ENCODE peak calls at places on chromosomes 7 and 10, in six cellular contexts. D is heart left ventricle; Z is prostate gland; K is CD4-positive, alpha-beta T cell; Y is WTC11; H is heart right ventricle. S is an unnamed sample.

GRCh38 chr7:17269345-17270221 is 28.9 kb upstream of the AHR start:
- DNase-seq in H (no peak), K (no peak), D (no peak), Y (no peak), Z (no peak), S (no peak)

GRCh38 chr10:97499561-97500296 is 1.0 kb downstream of the UBTD1 start:
- DNase-seq in H (peak; percentile 74), Z (peak; percentile 40), K (no peak), D (peak; percentile 67), Y (no peak), S (peak; percentile 82)

GRCh38 chr10:51602326-51602725 is 97.1 kb downstream of the CSTF2T start:
- DNase-seq in Z (no peak), Y (no peak), H (no peak), D (no peak), K (no peak), S (no peak)

GRCh38 chr7:44775383-44776107 is 20.9 kb upstream of the PPIA start:
- DNase-seq in Z (no peak), H (no peak), Y (no peak), D (no peak), K (no peak), S (no peak)

GRCh38 chr10:8787649-8788048 is 733.2 kb downstream of the GATA3 start:
- DNase-seq in H (no peak), D (no peak), Z (no peak), K (no peak), Y (no peak), S (no peak)

GRCh38 chr10:60073781-60074656 is 167.7 kb upstream of the CCDC6 start:
- DNase-seq in Y (no peak), D (no peak), K (no peak), H (no peak), Z (no peak), S (no peak)

GRCh38 chr10:44125879-44126675 is 258.8 kb downstream of the CXCL12 start:
- DNase-seq in Y (no peak), Z (no peak), H (no peak), D (no peak), K (no peak), S (peak; percentile 34)

GRCh38 chr10:16570731-16571130 is 49.1 kb upstream of the C1QL3 start:
- DNase-seq in Z (no peak), D (no peak), Y (no peak), K (no peak), H (no peak), S (no peak)

GRCh38 chr7:103499976-103500375 is 54.0 kb upstream of the SLC26A5 start:
- DNase-seq in D (no peak), Z (no peak), K (no peak), H (no peak), Y (no peak), S (no peak)

GRCh38 chr7:42096681-42097637 is 140.1 kb downstream of the GLI3 start:
- DNase-seq in K (no peak), Z (no peak), D (peak; percentile 53), Y (no peak), H (peak; percentile 61), S (peak; percentile 57)

GRCh38 chr10:51510231-51510630 is 189.2 kb downstream of the CSTF2T start:
- DNase-seq in K (no peak), Z (no peak), D (no peak), H (no peak), Y (no peak), S (no peak)

GRCh38 chr7:53993205-53993604 is 549.0 kb upstream of the VSTM2A start:
- DNase-seq in D (no peak), H (no peak), Y (no peak), Z (no peak), K (no peak), S (no peak)

GRCh38 chr7:79668292-79668691 is 214.8 kb upstream of the MAGI2 start:
- DNase-seq in K (no peak), Z (no peak), D (no peak), Y (no peak), H (no peak), S (no peak)

GRCh38 chr10:12241810-12242529 is 46.0 kb downstream of the CDC123 start:
- DNase-seq in Y (no peak), H (peak; percentile 31), Z (peak; percentile 82), K (no peak), D (peak; percentile 31), S (no peak)

GRCh38 chr10:78588194-78588811 is 480.5 kb upstream of the ZMIZ1 start:
- DNase-seq in D (peak; percentile 70), Z (no peak), K (no peak), Y (no peak), H (peak; percentile 52), S (no peak)

GRCh38 chr7:143318661-143319060 is 2.8 kb downstream of the CLCN1 start:
- DNase-seq in D (no peak), Z (peak; percentile 67), H (peak; percentile 17), Y (no peak), K (no peak), S (no peak)
- TF ChIP-seq CTCF in D (no peak), Z (no peak), H (peak; percentile 11), Y (no peak), K (no peak), S (no peak)

DNA sequence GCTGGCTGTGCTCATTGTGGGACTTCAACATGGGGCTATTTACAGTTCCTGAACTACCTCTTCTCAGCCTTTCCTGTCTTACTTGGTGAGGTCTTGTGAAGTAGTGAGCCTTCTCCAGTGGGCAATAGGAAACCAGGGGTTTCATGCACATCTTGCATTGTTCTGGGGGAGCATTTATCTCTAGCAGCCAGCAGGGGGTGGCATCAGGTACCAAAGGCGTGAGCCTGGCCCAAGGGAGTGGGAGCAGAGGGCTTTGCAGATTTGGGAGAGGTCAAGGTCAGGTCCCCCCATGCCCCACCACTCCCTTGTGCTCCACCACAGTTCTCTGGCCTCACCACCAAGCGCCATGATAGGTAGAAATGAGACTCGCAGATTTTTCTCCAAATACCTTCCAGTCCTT is 85.4 kb upstream of the NPTX2 start:
- DNase-seq in Y (no peak), H (no peak), D (no peak), Z (no peak), K (no peak), S (no peak)
- TF ChIP-seq CTCF in Y (no peak), H (no peak), D (no peak), Z (no peak), K (no peak), S (no peak)

GRCh38 chr10:124446830-124447740 is 2.8 kb downstream of the NKX1-2 start:
- DNase-seq in Z (no peak), H (no peak), K (no peak), D (no peak), Y (peak; percentile 37), S (no peak)
- TF ChIP-seq CTCF in Z (no peak), H (no peak), K (no peak), D (no peak), Y (no peak), S (no peak)

GRCh38 chr10:122786269-122786668 is 59.4 kb downstream of the CUZD1 start:
- DNase-seq in Z (no peak), Y (peak; percentile 46), K (no peak), H (no peak), D (no peak), S (no peak)

GRCh38 chr10:122777515-122778059 is 68.1 kb downstream of the CUZD1 start:
- DNase-seq in Y (no peak), K (no peak), Z (no peak), H (no peak), D (no peak), S (no peak)

GRCh38 chr10:122779924-122780323 is 65.7 kb downstream of the CUZD1 start:
- DNase-seq in Y (no peak), K (no peak), D (no peak), Z (no peak), H (no peak), S (no peak)

GRCh38 chr10:122782911-122783310 is 62.7 kb downstream of the CUZD1 start:
- DNase-seq in H (no peak), K (no peak), Z (no peak), D (no peak), Y (no peak), S (no peak)

DNA sequence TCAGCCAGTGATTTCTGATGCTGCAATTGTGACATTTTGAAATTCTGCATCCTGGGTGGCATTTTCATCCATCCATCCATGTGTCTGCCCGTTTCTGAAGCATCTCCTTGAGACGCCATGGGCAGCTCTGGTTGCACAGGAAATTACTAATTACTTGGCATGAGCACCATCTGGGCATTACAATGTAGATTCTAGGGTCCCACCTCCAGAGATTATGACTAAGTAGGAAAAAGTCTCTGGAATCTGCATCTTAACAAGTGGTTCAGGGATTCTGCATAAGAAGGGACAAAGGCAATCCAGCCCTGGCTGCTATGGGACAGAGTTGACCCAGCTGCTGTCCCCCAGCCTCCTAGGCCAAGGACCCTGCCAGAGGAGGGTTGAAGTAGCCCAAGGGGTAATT is 65.3 kb downstream of the CUZD1 start:
- DNase-seq in Z (no peak), H (no peak), K (no peak), D (no peak), Y (no peak), S (no peak)
- TF ChIP-seq CTCF in Z (no peak), H (no peak), K (no peak), D (no peak), Y (no peak), S (no peak)

GRCh38 chr10:93756128-93756517 is 1.6 kb upstream of the LGI1 start:
- DNase-seq in D (no peak), K (no peak), Z (no peak), Y (no peak), H (no peak), S (no peak)

GRCh38 chr10:93758510-93758885 is 762 bp downstream of the LGI1 start:
- DNase-seq in Z (no peak), Y (no peak), K (no peak), H (no peak), D (no peak), S (no peak)

GRCh38 chr10:93757766-93758509 is at the start of gene LGI1:
- DNase-seq in Y (no peak), H (no peak), Z (no peak), K (no peak), D (no peak), S (no peak)

GRCh38 chr10:93755443-93756127 is 2.2 kb upstream of the LGI1 start:
- DNase-seq in Z (no peak), H (no peak), K (no peak), Y (no peak), D (no peak), S (no peak)

DNA sequence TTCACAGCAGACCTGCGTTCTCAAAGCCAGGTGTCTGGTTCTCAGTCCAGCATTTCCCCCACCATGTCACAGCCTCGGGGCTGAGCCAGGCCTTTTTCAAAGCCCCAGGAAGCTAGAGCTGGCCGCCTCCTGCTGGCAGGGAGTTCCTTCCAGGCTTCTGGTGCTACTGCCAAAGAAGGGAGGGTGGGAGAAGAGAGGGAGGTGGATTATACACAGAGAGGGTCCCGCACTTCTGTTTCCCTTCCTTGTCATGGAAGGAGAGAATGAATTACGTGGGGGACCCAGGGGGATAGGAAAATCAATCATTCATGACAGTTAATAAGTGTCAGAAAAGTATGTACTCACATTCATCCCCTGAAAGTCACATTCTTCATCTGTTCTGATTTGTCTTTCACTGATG is 600 bp upstream of the LGI1 start:
- DNase-seq in H (no peak), Y (peak; percentile 29), K (no peak), Z (no peak), D (no peak), S (no peak)
- TF ChIP-seq CTCF in H (no peak), Y (no peak), K (no peak), Z (no peak), D (no peak), S (peak; percentile 25)

DNA sequence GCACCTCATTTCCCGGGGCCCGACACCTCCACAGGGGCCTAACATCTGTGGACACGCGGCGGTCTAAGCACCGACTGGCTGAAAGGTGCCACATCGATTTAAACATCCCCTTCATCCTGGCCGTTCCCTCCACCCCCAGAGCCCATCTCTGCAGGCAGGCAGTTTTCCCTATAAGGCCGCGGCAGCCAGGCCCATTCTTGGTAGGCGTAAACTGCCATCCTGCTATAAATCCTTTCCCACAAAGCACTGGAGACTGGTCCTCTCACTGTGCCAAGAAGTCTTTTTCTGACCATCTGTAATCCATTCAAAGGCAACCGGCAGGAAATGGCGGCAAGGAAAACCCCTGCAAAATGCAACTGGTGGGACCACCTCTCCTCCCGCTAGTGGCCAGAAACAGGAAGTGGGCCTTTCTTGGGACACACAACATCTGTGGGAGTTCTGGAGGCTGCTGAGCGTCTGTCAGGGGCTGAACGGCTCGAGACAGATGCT is 22.4 kb downstream of the ATXN7L1 start:
- DNase-seq in H (no peak), D (no peak), Z (no peak), Y (peak; percentile 33), K (no peak), S (no peak)
- TF ChIP-seq CTCF in H (no peak), D (no peak), Z (no peak), Y (no peak), K (no peak), S (no peak)